ENCODE peak calls at places on chromosomes 13 and 19, in four cellular contexts. P is fibroblast of the aortic adventitia, N is cardiac fibroblast, A is endothelial cell of umbilical vein. V is an unnamed sample.

GRCh38 chr13:49436890-49437289 is 7.0 kb downstream of the CAB39L start:
- DNase-seq in P (peak), N (peak), A (no peak), V (no peak)

GRCh38 chr13:89726690-89727435 is 1620.6 kb upstream of the MIR17HG start:
- DNase-seq in P (peak), N (peak), A (peak), V (no peak)

GRCh38 chr13:23687614-23688013 is 117.4 kb downstream of the TNFRSF19 start:
- DNase-seq in P (no peak), N (no peak), A (no peak), V (no peak)

GRCh38 chr19:8655340-8655709 is 24.9 kb downstream of the NFILZ start:
- DNase-seq in P (no peak), N (no peak), A (no peak), V (peak)

GRCh38 chr19:49597703-49597974 is 6.7 kb downstream of the PRR12 start:
- DNase-seq in P (no peak), N (no peak), A (no peak), V (no peak)

GRCh38 chr19:4455742-4456565 is 1.6 kb downstream of the UBXN6 start:
- DNase-seq in P (peak), N (peak), A (no peak), V (peak)

GRCh38 chr13:65330691-65331090 is 1899.4 kb downstream of the PCDH9 start:
- DNase-seq in P (no peak), N (no peak), A (no peak), V (no peak)

GRCh38 chr19:57559008-57559403 is 657 bp downstream of the ZNF550 start:
- DNase-seq in P (peak), N (peak), A (peak), V (peak)

GRCh38 chr13:63501702-63502101 is 2086.1 kb upstream of the PCDH20 start:
- DNase-seq in P (peak), N (no peak), A (no peak), V (no peak)

GRCh38 chr19:36008336-36008978 is at the start of gene SYNE4:
- DNase-seq in P (no peak), N (no peak), A (no peak), V (no peak)

GRCh38 chr13:26759156-26759906 is 1.3 kb downstream of the GPR12 start:
- DNase-seq in P (no peak), N (no peak), A (no peak), V (no peak)

DNA sequence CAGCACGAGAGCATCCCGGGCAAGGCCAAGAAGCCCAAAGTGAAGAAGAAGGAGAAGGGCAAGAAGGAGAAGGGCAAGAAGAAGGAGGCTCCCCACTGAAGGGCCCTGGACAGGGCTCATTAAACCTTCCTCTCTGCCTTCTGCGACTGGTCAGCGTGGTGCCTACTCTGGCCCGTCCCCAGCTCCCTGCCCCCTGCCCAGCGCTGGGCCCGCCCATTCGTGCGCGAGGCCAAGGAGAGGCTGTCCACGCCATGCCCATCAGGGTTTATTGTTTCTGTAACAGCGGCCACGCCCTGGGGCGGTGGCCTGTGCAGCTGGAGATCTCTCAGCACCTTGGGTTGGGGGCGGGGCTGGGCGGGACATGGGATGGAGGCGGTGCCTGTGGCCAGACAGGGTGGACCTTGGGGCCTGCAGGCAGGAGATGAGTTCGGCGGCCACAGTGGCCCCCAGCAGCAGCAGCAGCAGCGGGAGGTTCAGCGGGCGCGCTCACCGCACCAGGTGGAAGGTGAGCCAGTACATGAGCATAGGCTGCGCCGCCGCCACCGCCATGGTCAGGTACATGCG is 897 bp downstream of the C19orf33 start:
- DNase-seq in P (no peak), N (no peak), A (peak), V (no peak)
- H3K4me3 ChIP-seq in P (no peak), N (no peak), A (no peak), V (no peak)

GRCh38 chr13:72504026-72504925 is 223.2 kb downstream of the MZT1 start:
- DNase-seq in P (no peak), N (peak), A (no peak), V (no peak)

GRCh38 chr13:72507394-72508199 is 219.8 kb downstream of the MZT1 start:
- DNase-seq in P (no peak), N (peak), A (no peak), V (no peak)

GRCh38 chr13:72505376-72505775 is 222.1 kb downstream of the MZT1 start:
- DNase-seq in P (no peak), N (no peak), A (no peak), V (no peak)

GRCh38 chr13:72506706-72507105 is 220.7 kb downstream of the MZT1 start:
- DNase-seq in P (no peak), N (no peak), A (no peak), V (no peak)

DNA sequence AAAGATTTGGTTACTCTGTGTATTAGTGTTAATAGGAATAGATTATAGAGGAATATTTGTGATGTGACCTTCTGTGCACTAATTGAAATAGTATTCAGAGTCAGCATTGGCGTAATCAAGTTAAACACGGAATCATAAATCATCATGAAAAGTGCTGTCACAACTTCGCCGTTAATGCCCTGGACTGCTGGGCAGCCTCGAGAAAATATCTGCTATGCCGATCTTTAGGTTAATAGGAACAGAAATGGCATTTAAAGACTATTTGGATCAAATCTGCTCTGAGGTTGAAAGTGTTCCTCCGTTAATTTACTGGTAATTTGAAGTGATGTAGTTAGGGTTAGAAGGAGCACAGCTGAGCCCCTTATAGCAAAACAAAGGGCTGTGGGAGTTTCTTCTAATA is 219.0 kb downstream of the MZT1 start:
- DNase-seq in P (no peak), N (no peak), A (no peak), V (no peak)
- H3K4me3 ChIP-seq in P (no peak), N (no peak), A (no peak), V (no peak)

GRCh38 chr19:679418-680286 is 3.5 kb downstream of the FSTL3 start:
- DNase-seq in P (peak), N (peak), A (peak), V (peak)
- H3K4me3 ChIP-seq in P (peak), N (peak), A (peak), V (peak)

DNA sequence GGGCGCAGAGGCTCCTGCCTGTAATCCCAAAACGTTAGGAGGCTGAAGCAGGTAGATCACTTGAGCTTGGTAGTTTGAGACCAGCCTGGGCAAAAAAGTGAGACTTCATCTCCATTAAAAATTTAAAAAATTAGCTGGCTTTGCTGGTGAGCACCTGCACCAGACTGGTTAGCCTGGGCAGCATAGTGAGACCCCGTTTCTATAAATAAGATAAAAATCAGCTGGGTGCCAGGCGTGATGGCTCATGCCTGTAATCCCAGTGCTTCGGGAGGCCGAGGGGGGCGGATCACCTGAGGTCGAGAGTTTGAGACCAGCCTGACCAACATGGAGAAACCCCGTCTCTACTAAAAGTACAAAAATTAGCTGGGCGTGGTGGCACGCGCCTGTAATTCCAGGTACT is 32.4 kb downstream of the DPRX start:
- DNase-seq in P (no peak), N (no peak), A (no peak), V (no peak)
- H3K4me3 ChIP-seq in P (no peak), N (no peak), A (no peak), V (no peak)

GRCh38 chr13:77898097-77898496 is 20.5 kb downstream of the EDNRB start:
- DNase-seq in P (peak), N (peak), A (peak), V (no peak)
- H3K4me3 ChIP-seq in P (no peak), N (no peak), A (peak), V (no peak)

GRCh38 chr13:99085139-99085845 is 107.4 kb upstream of the DOCK9 start:
- DNase-seq in P (no peak), N (no peak), A (peak), V (no peak)
- H3K4me3 ChIP-seq in P (peak), N (peak), A (peak), V (no peak)

DNA sequence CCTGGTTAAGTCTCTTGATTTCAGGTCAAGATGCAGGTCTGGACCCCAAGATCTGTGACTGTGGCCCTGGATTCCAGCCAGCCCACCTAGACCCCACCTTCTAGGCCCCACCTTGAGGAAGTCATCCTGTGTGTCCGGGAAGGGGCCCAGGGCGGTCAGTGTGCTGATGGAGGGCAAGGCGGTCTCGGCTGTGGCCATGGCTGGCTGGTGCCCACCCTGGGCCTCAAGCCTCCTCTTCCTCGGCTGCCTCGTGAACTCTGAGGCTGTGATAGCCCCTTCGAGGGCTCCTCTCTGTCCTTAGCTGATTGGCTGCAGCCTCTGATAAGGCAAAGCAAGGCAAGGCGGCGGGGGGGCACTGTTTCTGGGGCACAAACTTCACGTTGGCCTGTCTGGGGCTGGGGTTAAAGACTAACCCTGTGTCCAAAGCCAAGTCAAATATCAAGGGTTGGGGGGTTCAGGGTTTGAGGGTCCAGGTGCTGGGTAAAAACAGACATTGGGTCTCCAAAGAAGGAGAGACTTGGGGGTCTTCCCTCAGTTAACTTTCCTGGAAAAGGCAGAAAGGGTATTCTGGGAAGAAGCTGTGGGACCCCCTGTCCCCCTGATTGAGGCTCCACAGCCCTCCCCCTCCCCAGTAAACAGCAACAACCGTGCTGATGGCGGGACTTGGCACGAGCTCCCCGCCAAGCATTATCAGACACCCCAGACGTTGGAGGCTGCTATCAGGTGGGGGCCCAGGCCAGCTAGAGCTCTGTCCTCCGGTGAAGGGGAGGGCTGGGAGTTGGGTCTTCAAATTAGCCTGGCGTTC is at the start of gene KLF1:
- DNase-seq in P (no peak), N (no peak), A (no peak), V (no peak)
- H3K4me3 ChIP-seq in P (no peak), N (no peak), A (no peak), V (no peak)

DNA sequence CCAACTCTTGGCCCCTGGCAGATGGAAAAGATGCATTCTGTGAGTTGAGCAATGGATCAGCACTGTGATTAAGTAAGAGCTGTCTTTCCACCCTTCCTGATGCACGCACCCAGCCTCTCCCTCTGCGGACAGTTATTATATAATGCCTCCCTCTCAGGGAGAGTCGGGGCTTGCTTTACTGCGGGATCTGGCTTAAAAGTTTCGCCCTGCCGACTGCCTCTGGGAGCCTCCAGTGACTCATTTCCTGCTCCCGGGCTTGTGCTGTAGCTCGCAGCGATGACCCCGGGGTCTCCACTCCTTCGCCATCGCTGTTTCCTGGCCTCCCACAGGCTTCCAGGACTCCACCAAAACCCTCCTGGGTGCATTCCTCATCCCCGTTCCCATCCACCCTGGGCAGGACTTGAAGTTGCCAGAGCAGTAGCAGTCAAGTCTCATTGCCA is 107.4 kb upstream of the SLC7A1 start:
- DNase-seq in P (peak), N (peak), A (peak), V (peak)
- H3K4me3 ChIP-seq in P (no peak), N (peak), A (peak), V (no peak)

GRCh38 chr19:38209152-38209551 is 14.9 kb downstream of the DPF1 start:
- DNase-seq in P (no peak), N (no peak), A (no peak), V (no peak)

GRCh38 chr19:38211206-38211605 is 12.8 kb downstream of the DPF1 start:
- DNase-seq in P (no peak), N (no peak), A (no peak), V (no peak)

GRCh38 chr19:38211779-38212178 is 12.2 kb downstream of the DPF1 start:
- DNase-seq in P (no peak), N (no peak), A (no peak), V (no peak)

GRCh38 chr19:38209671-38210457 is 14.2 kb downstream of the DPF1 start:
- DNase-seq in P (peak), N (peak), A (peak), V (no peak)

GRCh38 chr19:38210458-38210987 is 13.5 kb downstream of the DPF1 start:
- DNase-seq in P (peak), N (no peak), A (no peak), V (no peak)
- H3K4me3 ChIP-seq in P (no peak), N (no peak), A (no peak), V (no peak)

V was measured in NB4.